ENCODE peak calls at places on chromosomes 2 and 18, in seven cellular contexts. F is activated naive CD8-positive, alpha-beta T cell treated with anti-CD3 and anti-CD28 coated beads for 36 hours; Y is AG20443; T is KBM-7; E is ecto neural progenitor cell; H is activated T-helper 1 cell treated with anti-CD3 and anti-CD28 coated beads, Interleukin-2, amount 50 U/mL, for 16 hours; N is fibroblast of the conjunctiva. S is an unnamed sample.

GRCh38 chr2:230162981-230163380 is 56.8 kb downstream of the SP110 start:
- DNase-seq in F (no peak), Y (no peak), T (peak), E (no peak), H (no peak), N (no peak), S (no peak)

GRCh38 chr2:12501469-12502147 is 215.1 kb upstream of the TRIB2 start:
- DNase-seq in F (peak), Y (no peak), T (no peak), E (no peak), H (peak), N (no peak), S (peak)

GRCh38 chr2:62705859-62706720 is 577 bp downstream of the EHBP1 start:
- DNase-seq in F (peak), Y (peak), T (peak), E (peak), H (no peak), N (peak), S (no peak)

GRCh38 chr18:9612989-9613388 is 1.4 kb downstream of the PPP4R1 start:
- DNase-seq in F (no peak), Y (no peak), T (no peak), E (no peak), H (no peak), N (no peak), S (no peak)

GRCh38 chr2:158619496-158619895 is 162.7 kb downstream of the PKP4 start:
- DNase-seq in F (no peak), Y (no peak), T (peak), E (no peak), H (no peak), N (no peak), S (no peak)

GRCh38 chr2:127640082-127641072 is 5.6 kb upstream of the GPR17 start:
- DNase-seq in F (peak), Y (no peak), T (peak), E (no peak), H (no peak), N (no peak), S (peak)

GRCh38 chr2:39411186-39411944 is 25.7 kb downstream of the MAP4K3 start:
- DNase-seq in F (no peak), Y (peak), T (no peak), E (no peak), H (no peak), N (no peak), S (no peak)

GRCh38 chr2:240522406-240522805 is 35.4 kb downstream of the ANKMY1 start:
- DNase-seq in F (no peak), Y (no peak), T (no peak), E (no peak), H (no peak), N (no peak), S (peak)

GRCh38 chr18:76486600-76486999 is 8.4 kb downstream of the ZNF516 start:
- DNase-seq in F (no peak), Y (no peak), T (no peak), E (no peak), H (no peak), N (no peak), S (no peak)